ENCODE peak calls at places on chromosomes 6 and 20, in ten cellular contexts. I, Q, U, K, O, N, L, D, G and W are unnamed samples.

GRCh38 chr6:136753624-136754023 is 38.7 kb downstream of the MAP3K5 start:
- DNase-seq in I (no peak), G (no peak), O (no peak), N (no peak), L (peak; percentile 26), U (no peak), D (peak; percentile 80), Q (no peak), K (no peak), W (no peak)

GRCh38 chr6:112682088-112682487 is 335.0 kb downstream of the RFPL4B start:
- DNase-seq in U (no peak), O (no peak), Q (no peak), I (no peak), N (no peak), K (no peak), L (no peak), G (no peak), D (no peak), W (no peak)

GRCh38 chr20:4607287-4607713 is 114.4 kb upstream of the PRND start:
- DNase-seq in U (no peak), I (peak; percentile 28), L (peak; percentile 9), N (peak; percentile 78), Q (no peak), O (peak; percentile 42), D (peak; percentile 62), K (peak; percentile 76), G (no peak), W (peak; percentile 50)

GRCh38 chr6:157746897-157747296 is 76.1 kb upstream of the SNX9 start:
- DNase-seq in U (no peak), G (no peak), O (no peak), L (no peak), I (no peak), D (no peak), K (no peak), Q (no peak), N (no peak), W (no peak)

GRCh38 chr6:137202078-137202477 is 17.1 kb downstream of the IFNGR1 start:
- DNase-seq in O (no peak), L (no peak), G (no peak), K (no peak), U (no peak), I (no peak), D (no peak), Q (no peak), N (peak; percentile 59), W (no peak)

GRCh38 chr6:19562468-19562867 is 274.7 kb upstream of the ID4 start:
- DNase-seq in L (no peak), N (no peak), D (no peak), K (no peak), I (no peak), Q (no peak), O (no peak), U (no peak), G (no peak), W (no peak)

GRCh38 chr20:62577447-62577846 is 64.9 kb upstream of the SLCO4A1 start:
- DNase-seq in D (no peak), U (peak; percentile 50), I (no peak), G (peak; percentile 73), L (no peak), O (no peak), Q (no peak), N (no peak), K (no peak), W (no peak)

GRCh38 chr6:144314003-144314485 is 28.9 kb downstream of the UTRN start:
- DNase-seq in D (no peak), G (peak; percentile 81), O (no peak), I (no peak), L (no peak), N (peak; percentile 38), Q (peak; percentile 89), U (peak; percentile 65), K (no peak), W (no peak)

GRCh38 chr20:35273449-35274171 is 4.3 kb downstream of the MMP24OS start:
- DNase-seq in I (no peak), U (peak; percentile 54), D (no peak), L (no peak), N (peak; percentile 60), O (no peak), Q (peak; percentile 67), K (no peak), G (peak; percentile 63), W (peak; percentile 67)

GRCh38 chr6:153090241-153090930 is 40.7 kb downstream of the RGS17 start:
- DNase-seq in I (peak; percentile 60), O (no peak), D (no peak), G (no peak), N (peak; percentile 83), Q (no peak), K (no peak), L (no peak), U (no peak), W (no peak)

GRCh38 chr6:42101186-42101657 is 41.2 kb downstream of the C6orf132 start:
- DNase-seq in Q (no peak), O (no peak), I (no peak), N (no peak), U (no peak), G (no peak), D (no peak), K (no peak), L (no peak), W (no peak)

GRCh38 chr6:37488464-37488863 is 11.2 kb downstream of the CCDC167 start:
- DNase-seq in U (no peak), L (no peak), Q (no peak), N (no peak), O (no peak), D (no peak), I (no peak), K (no peak), G (no peak), W (no peak)